ENCODE peak calls at places on chromosomes 3 and 15, in six cellular contexts. V is HepG2, U is AG09309, L is ovary, Y is esophagus squamous epithelium, H is mucosa of descending colon. Q is an unnamed sample.

GRCh38 chr15:81909229-81910087 is 136.4 kb downstream of the MEX3B start:
- DNase-seq in Y (no peak), V (no peak), H (no peak), U (no peak), L (no peak), Q (no peak)

GRCh38 chr3:185880600-185880999 is 55.8 kb upstream of the IGF2BP2 start:
- DNase-seq in Y (no peak), U (no peak), V (no peak), L (no peak), H (no peak), Q (no peak)

GRCh38 chr3:42653560-42654330 is at the start of gene ZBTB47:
- DNase-seq in Y (no peak), L (peak; percentile 70), U (no peak), V (no peak), H (peak; percentile 65), Q (no peak)

GRCh38 chr3:45992133-45992729 is 3.4 kb downstream of the FYCO1 start:
- DNase-seq in V (no peak), H (no peak), L (no peak), Y (no peak), U (no peak), Q (no peak)

GRCh38 chr15:78405336-78405924 is 32.6 kb upstream of the IREB2 start:
- DNase-seq in V (no peak), L (no peak), U (no peak), Y (no peak), H (no peak), Q (no peak)

GRCh38 chr3:160395297-160395696 is 3.7 kb downstream of the IFT80 start:
- DNase-seq in V (no peak), U (peak; percentile 58), Y (no peak), L (no peak), H (no peak), Q (no peak)

GRCh38 chr3:126423191-126424038 is 28.7 kb downstream of the CFAP100 start:
- DNase-seq in Y (no peak), V (no peak), L (no peak), H (no peak), U (no peak), Q (no peak)

GRCh38 chr3:71090207-71090606 is 493.3 kb downstream of the FOXP1 start:
- DNase-seq in V (no peak), Y (no peak), L (no peak), U (no peak), H (no peak), Q (no peak)

GRCh38 chr15:57018151-57018550 is 99.7 kb downstream of the TCF12 start:
- DNase-seq in V (no peak), U (no peak), Y (no peak), H (no peak), L (no peak), Q (no peak)

GRCh38 chr15:31824009-31824408 is 206.3 kb upstream of the CHRNA7 start:
- DNase-seq in U (no peak), Y (no peak), H (no peak), V (no peak), L (no peak), Q (no peak)

GRCh38 chr3:184233127-184233843 is 3.9 kb downstream of the VWA5B2 start:
- DNase-seq in U (no peak), Y (no peak), L (no peak), V (no peak), H (no peak), Q (no peak)

GRCh38 chr15:45583731-45584639 is 3.2 kb upstream of the BLOC1S6 start:
- DNase-seq in H (no peak), V (no peak), Y (no peak), U (no peak), L (no peak), Q (no peak)

GRCh38 chr15:55267401-55268053 is 22.1 kb downstream of the RAB27A start:
- DNase-seq in V (no peak), Y (no peak), H (peak; percentile 60), U (no peak), L (no peak), Q (no peak)

GRCh38 chr3:122998206-122998605 is 29.4 kb downstream of the SEMA5B start:
- DNase-seq in U (no peak), V (no peak), L (no peak), H (no peak), Y (no peak), Q (no peak)

GRCh38 chr3:197202694-197203093 is 95.7 kb downstream of the DLG1 start:
- DNase-seq in Y (no peak), L (no peak), H (no peak), V (no peak), U (no peak), Q (no peak)

GRCh38 chr3:151135548-151136337 is 50.3 kb downstream of the MED12L start:
- DNase-seq in H (no peak), L (no peak), Y (no peak), U (no peak), V (no peak), Q (peak; percentile 40)

DNA sequence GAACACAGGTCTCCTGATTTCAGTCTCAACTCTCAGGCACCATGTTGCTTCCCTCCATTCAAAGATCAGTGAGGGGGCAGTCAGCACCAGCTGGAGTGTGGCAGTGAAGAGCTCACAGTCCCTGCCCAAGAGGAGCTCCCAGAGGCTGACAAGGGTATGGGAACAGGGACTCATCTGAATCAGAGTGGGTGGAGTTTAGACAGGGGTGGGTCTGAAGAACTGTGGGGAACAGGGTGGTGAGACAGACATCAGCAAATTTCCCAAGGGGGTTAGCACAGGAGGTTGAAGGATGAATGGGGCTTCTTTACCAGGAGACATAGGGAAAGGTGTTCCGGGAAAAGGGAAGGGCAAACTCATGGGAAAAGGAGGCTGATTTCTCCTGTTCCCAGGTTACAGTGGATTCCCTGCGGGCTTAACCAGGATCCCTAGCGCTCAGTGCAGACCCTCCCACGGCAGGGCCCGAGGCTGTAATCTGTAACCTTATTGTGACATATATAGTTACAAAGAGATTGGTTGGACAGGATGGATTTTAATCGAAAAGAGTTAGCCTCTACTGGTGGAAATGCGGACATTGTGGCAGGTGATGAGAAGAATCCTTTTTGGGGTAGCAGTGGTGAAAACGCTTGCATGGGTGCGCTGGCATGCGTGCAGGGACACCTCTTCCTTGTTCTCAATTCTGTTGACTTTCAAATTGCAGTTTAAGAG is 160.2 kb downstream of the SMAD6 start:
- DNase-seq in V (no peak), L (no peak), Y (no peak), U (no peak), H (no peak), Q (no peak)
- TF ChIP-seq CTCF in V (no peak), L (no peak), Y (no peak), U (no peak), H (no peak), Q (no peak)

GRCh38 chr3:170111147-170111771 is 70.3 kb downstream of the PHC3 start:
- DNase-seq in H (no peak), Y (no peak), U (no peak), V (no peak), L (no peak), Q (no peak)

GRCh38 chr3:170117134-170117533 is 64.4 kb downstream of the PHC3 start:
- DNase-seq in Y (no peak), L (no peak), V (peak; percentile 5), U (no peak), H (no peak), Q (no peak)
- TF ChIP-seq CTCF in Y (no peak), L (no peak), V (no peak), U (peak; percentile 30), H (no peak), Q (peak; percentile 51)

GRCh38 chr15:48109212-48109611 is 11.6 kb upstream of the SLC24A5 start:
- DNase-seq in U (no peak), Y (no peak), V (no peak), L (no peak), H (no peak), Q (no peak)

GRCh38 chr15:48109856-48110531 is 10.8 kb upstream of the SLC24A5 start:
- DNase-seq in U (no peak), Y (no peak), H (no peak), L (no peak), V (no peak), Q (no peak)

DNA sequence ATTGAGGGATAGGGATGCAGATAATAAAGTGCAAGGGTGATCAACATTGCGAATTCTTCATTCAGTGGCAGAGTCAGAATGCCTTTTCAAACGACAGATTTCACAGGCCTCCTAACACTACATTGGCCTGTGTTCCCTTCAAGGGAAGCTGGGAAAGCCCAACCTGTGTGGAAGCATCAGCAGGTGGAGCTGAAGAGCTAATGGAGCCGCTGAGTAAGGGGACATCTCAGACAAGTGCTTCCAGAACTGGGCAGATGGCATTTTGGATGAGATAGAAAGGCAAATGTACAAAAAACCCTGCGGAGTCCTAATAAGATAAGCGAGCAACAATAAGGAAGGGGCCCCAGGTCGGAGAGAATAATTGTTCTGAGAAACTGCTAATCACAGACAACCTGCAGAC is 8.5 kb upstream of the SLC24A5 start:
- DNase-seq in H (no peak), L (no peak), Y (no peak), V (peak; percentile 16), U (no peak), Q (no peak)
- TF ChIP-seq CTCF in H (no peak), L (no peak), Y (no peak), V (peak; percentile 72), U (peak; percentile 64), Q (no peak)

GRCh38 chr3:38004415-38005075 is 14.0 kb downstream of the VILL start:
- DNase-seq in U (no peak), Y (no peak), V (peak; percentile 88), L (peak; percentile 75), H (peak; percentile 91), Q (peak; percentile 68)
- TF ChIP-seq CTCF in U (peak; percentile 82), Y (peak; percentile 67), V (peak; percentile 97), L (no peak), H (peak; percentile 77), Q (peak; percentile 75)

DNA sequence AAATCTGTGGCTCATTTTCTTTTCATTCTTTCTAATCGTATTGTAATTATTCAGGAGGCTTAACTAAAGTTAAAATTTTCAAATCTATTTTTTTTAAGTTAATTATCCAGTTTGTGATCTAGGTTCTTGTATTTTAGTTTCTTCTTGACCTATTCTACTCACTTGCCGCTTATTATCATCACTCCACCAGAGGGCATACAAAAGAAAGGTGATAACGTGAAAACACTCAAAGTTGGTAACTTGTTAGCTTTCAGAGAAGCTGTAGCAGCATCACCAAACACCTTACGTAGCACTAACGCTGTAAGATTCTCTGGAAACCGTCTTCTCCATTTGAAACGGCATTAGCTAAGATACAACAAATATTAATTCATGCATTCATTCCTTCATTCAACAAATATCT is 4.8 kb downstream of the GNB4 start:
- DNase-seq in U (no peak), Y (no peak), V (peak; percentile 27), H (no peak), L (no peak), Q (no peak)
- TF ChIP-seq CTCF in U (peak; percentile 21), Y (peak; percentile 35), V (peak; percentile 36), H (no peak), L (no peak), Q (peak; percentile 60)

DNA sequence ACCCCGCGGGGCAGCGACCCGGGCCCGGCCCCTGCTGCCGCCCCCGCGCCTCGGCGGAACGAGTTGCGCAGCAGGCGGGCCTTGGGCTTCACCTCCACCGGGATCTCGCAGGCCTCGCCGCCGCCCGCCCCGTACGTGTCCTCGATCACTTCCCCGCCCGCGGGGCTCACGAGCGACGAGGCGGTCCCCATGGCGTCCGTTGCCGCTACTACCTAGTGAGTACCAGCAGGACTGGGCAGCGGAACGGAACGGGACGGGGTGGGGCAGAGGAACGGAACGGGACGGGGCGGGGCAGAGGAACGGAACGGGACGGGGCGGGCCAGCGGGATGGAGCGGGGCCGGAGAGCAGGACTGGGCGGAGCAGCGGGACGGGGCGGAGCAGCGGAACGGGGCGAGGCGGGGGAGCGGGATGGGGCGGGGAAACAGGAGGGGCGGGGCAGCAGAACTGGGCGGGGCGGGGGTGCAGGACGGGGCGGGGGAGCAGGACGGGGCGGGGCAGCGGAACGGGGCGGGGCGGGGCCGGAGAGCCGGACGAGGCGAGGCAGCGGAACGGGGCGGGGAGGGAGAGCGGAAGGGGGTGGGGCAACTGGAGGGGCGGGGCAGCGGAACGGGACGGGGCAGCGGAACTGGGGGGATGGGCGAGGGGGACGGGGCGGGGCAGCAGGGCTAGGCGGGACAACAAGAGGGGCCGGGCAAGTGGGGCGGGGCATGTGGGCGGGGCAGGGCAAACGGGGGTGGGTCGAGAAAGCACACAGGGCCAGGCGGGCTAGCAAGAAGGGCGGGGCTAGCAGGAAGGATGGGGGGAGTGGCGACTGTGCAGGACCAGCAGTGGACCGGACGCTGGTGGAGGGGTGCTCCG is at the start of gene NPHP3:
- DNase-seq in H (peak; percentile 98), L (peak; percentile 98), V (peak; percentile 84), U (peak; percentile 91), Y (peak; percentile 97), Q (peak; percentile 93)
- TF ChIP-seq CTCF in H (no peak), L (no peak), V (peak; percentile 15), U (no peak), Y (peak; percentile 10), Q (no peak)